ENCODE peak calls at places on chromosomes 16 and 17, in six cellular contexts. One of them, this sample, is unnamed.

GRCh38 chr17:43011728-43012472 is 5.3 kb downstream of the IFI35 start:
- DNase-seq in amniotic epithelial cell: no peak
- DNase-seq in NCI-H1048: no peak
- DNase-seq in NCI-H510A treated with DMSO at 0.1 percent for 48 hours: no peak
- DNase-seq in NCI-H460: no peak
- DNase-seq in hepatocyte: no peak
- DNase-seq in this sample: no peak

GRCh38 chr16:58733248-58733670 is 857 bp downstream of the GOT2 start:
- DNase-seq in amniotic epithelial cell: peak
- DNase-seq in NCI-H1048: no peak
- DNase-seq in NCI-H510A treated with DMSO at 0.1 percent for 48 hours: no peak
- DNase-seq in NCI-H460: no peak
- DNase-seq in hepatocyte: no peak
- DNase-seq in this sample: no peak

GRCh38 chr16:1745900-1746692 is 25.2 kb downstream of the NME3 start:
- DNase-seq in amniotic epithelial cell: peak
- DNase-seq in NCI-H1048: no peak
- DNase-seq in NCI-H510A treated with DMSO at 0.1 percent for 48 hours: no peak
- DNase-seq in NCI-H460: no peak
- DNase-seq in hepatocyte: no peak
- DNase-seq in this sample: no peak

GRCh38 chr16:11783319-11784047 is 13.6 kb downstream of the ZC3H7A start:
- DNase-seq in amniotic epithelial cell: peak
- DNase-seq in NCI-H1048: no peak
- DNase-seq in NCI-H510A treated with DMSO at 0.1 percent for 48 hours: no peak
- DNase-seq in NCI-H460: no peak
- DNase-seq in hepatocyte: no peak
- DNase-seq in this sample: no peak

GRCh38 chr17:62617894-62618472 is 9.5 kb upstream of the MRC2 start:
- DNase-seq in amniotic epithelial cell: peak
- DNase-seq in NCI-H1048: no peak
- DNase-seq in NCI-H510A treated with DMSO at 0.1 percent for 48 hours: no peak
- DNase-seq in NCI-H460: no peak
- DNase-seq in hepatocyte: no peak
- DNase-seq in this sample: no peak

GRCh38 chr17:20008242-20009051 is 712 bp upstream of the SPECC1 start:
- DNase-seq in amniotic epithelial cell: peak
- DNase-seq in NCI-H1048: no peak
- DNase-seq in NCI-H510A treated with DMSO at 0.1 percent for 48 hours: no peak
- DNase-seq in NCI-H460: no peak
- DNase-seq in hepatocyte: peak
- DNase-seq in this sample: no peak

GRCh38 chr16:86982912-86983311 is 334.3 kb downstream of the C16orf95 start:
- DNase-seq in amniotic epithelial cell: no peak
- DNase-seq in NCI-H1048: no peak
- DNase-seq in NCI-H510A treated with DMSO at 0.1 percent for 48 hours: no peak
- DNase-seq in NCI-H460: no peak
- DNase-seq in hepatocyte: no peak
- DNase-seq in this sample: no peak

GRCh38 chr17:55334285-55334684 is 69.5 kb downstream of the HLF start:
- DNase-seq in amniotic epithelial cell: no peak
- DNase-seq in NCI-H1048: no peak
- DNase-seq in NCI-H510A treated with DMSO at 0.1 percent for 48 hours: no peak
- DNase-seq in NCI-H460: no peak
- DNase-seq in hepatocyte: no peak
- DNase-seq in this sample: no peak

GRCh38 chr16:87076950-87077749 is 240.0 kb downstream of the C16orf95 start:
- DNase-seq in amniotic epithelial cell: peak
- DNase-seq in NCI-H1048: no peak
- DNase-seq in NCI-H510A treated with DMSO at 0.1 percent for 48 hours: no peak
- DNase-seq in NCI-H460: peak
- DNase-seq in hepatocyte: peak
- DNase-seq in this sample: no peak

GRCh38 chr16:56708418-56708817 is 21.5 kb upstream of the NUP93 start:
- DNase-seq in amniotic epithelial cell: no peak
- DNase-seq in NCI-H1048: no peak
- DNase-seq in NCI-H510A treated with DMSO at 0.1 percent for 48 hours: no peak
- DNase-seq in NCI-H460: no peak
- DNase-seq in hepatocyte: no peak
- DNase-seq in this sample: no peak

GRCh38 chr17:48997103-48997826 is at the start of gene IGF2BP1:
- DNase-seq in amniotic epithelial cell: peak
- DNase-seq in NCI-H1048: no peak
- DNase-seq in NCI-H510A treated with DMSO at 0.1 percent for 48 hours: peak
- DNase-seq in NCI-H460: no peak
- DNase-seq in hepatocyte: peak
- DNase-seq in this sample: no peak

GRCh38 chr17:61355475-61355874 is 44.2 kb upstream of the TBX2 start:
- DNase-seq in amniotic epithelial cell: no peak
- DNase-seq in NCI-H1048: no peak
- DNase-seq in NCI-H510A treated with DMSO at 0.1 percent for 48 hours: no peak
- DNase-seq in NCI-H460: no peak
- DNase-seq in hepatocyte: no peak
- DNase-seq in this sample: no peak

GRCh38 chr16:70163596-70163995 is 10.0 kb upstream of the CLEC18C start:
- DNase-seq in amniotic epithelial cell: no peak
- DNase-seq in NCI-H1048: no peak
- DNase-seq in NCI-H510A treated with DMSO at 0.1 percent for 48 hours: no peak
- DNase-seq in NCI-H460: no peak
- DNase-seq in hepatocyte: no peak
- DNase-seq in this sample: no peak

GRCh38 chr16:56343661-56344517 is 81.5 kb downstream of the AMFR start:
- DNase-seq in amniotic epithelial cell: peak
- DNase-seq in NCI-H1048: no peak
- DNase-seq in NCI-H510A treated with DMSO at 0.1 percent for 48 hours: no peak
- DNase-seq in NCI-H460: no peak
- DNase-seq in hepatocyte: no peak
- DNase-seq in this sample: no peak

GRCh38 chr17:76687278-76688164 is 23.2 kb downstream of the MXRA7 start:
- DNase-seq in amniotic epithelial cell: peak
- DNase-seq in NCI-H1048: no peak
- DNase-seq in NCI-H510A treated with DMSO at 0.1 percent for 48 hours: no peak
- DNase-seq in NCI-H460: no peak
- DNase-seq in hepatocyte: no peak
- DNase-seq in this sample: no peak

GRCh38 chr16:56994311-56994710 is 5.0 kb downstream of the NLRC5 start:
- DNase-seq in amniotic epithelial cell: no peak
- DNase-seq in NCI-H1048: no peak
- DNase-seq in NCI-H510A treated with DMSO at 0.1 percent for 48 hours: no peak
- DNase-seq in NCI-H460: no peak
- DNase-seq in hepatocyte: no peak
- DNase-seq in this sample: no peak

GRCh38 chr16:1485847-1486496 is 2.8 kb downstream of the PTX4 start:
- DNase-seq in amniotic epithelial cell: no peak
- DNase-seq in NCI-H1048: no peak
- DNase-seq in NCI-H510A treated with DMSO at 0.1 percent for 48 hours: no peak
- DNase-seq in NCI-H460: no peak
- DNase-seq in hepatocyte: no peak
- DNase-seq in this sample: no peak

GRCh38 chr17:67636841-67637240 is 80.9 kb upstream of the NOL11 start:
- DNase-seq in amniotic epithelial cell: peak
- DNase-seq in NCI-H1048: no peak
- DNase-seq in NCI-H510A treated with DMSO at 0.1 percent for 48 hours: no peak
- DNase-seq in NCI-H460: no peak
- DNase-seq in hepatocyte: no peak
- DNase-seq in this sample: no peak

GRCh38 chr17:77849203-77849602 is 109.3 kb upstream of the TNRC6C start:
- DNase-seq in amniotic epithelial cell: no peak
- DNase-seq in NCI-H1048: no peak
- DNase-seq in NCI-H510A treated with DMSO at 0.1 percent for 48 hours: no peak
- DNase-seq in NCI-H460: no peak
- DNase-seq in hepatocyte: no peak
- DNase-seq in this sample: no peak

GRCh38 chr16:87831421-87832136 is 37.7 kb downstream of the SLC7A5 start:
- DNase-seq in amniotic epithelial cell: no peak
- DNase-seq in NCI-H1048: no peak
- DNase-seq in NCI-H510A treated with DMSO at 0.1 percent for 48 hours: no peak
- DNase-seq in NCI-H460: no peak
- DNase-seq in hepatocyte: no peak
- DNase-seq in this sample: no peak

This sample was measured in NCI-H2107.